ENCODE peak calls at places on chromosomes 7 and 10, in eight cellular contexts. One of them, this sample, is unnamed. For H3K9me3, the result is how much of the 10 kb centered on the place peaks cover.

GRCh38 chr7:66281678-66282593 is 76.8 kb downstream of the TPST1 start:
- DNase-seq in pancreas: no peak
- DNase-seq in HCT116: peak
- DNase-seq in PC-3: peak
- DNase-seq in heart left ventricle: peak
- DNase-seq in adrenal gland: peak
- DNase-seq in left ventricle myocardium inferior: no peak
- DNase-seq in Panc1: no peak
- DNase-seq in this sample: no peak

GRCh38 chr7:2754086-2754485 is 66.1 kb downstream of the AMZ1 start:
- DNase-seq in heart left ventricle: no peak
- DNase-seq in adrenal gland: no peak
- DNase-seq in PC-3: no peak
- DNase-seq in left ventricle myocardium inferior: no peak
- DNase-seq in HCT116: no peak
- DNase-seq in pancreas: no peak
- DNase-seq in Panc1: no peak
- DNase-seq in this sample: no peak

GRCh38 chr10:2944788-2945187 is 122.6 kb upstream of the PFKP start:
- DNase-seq in PC-3: no peak
- DNase-seq in heart left ventricle: no peak
- DNase-seq in pancreas: no peak
- DNase-seq in HCT116: no peak
- DNase-seq in adrenal gland: no peak
- DNase-seq in left ventricle myocardium inferior: no peak
- DNase-seq in Panc1: no peak
- DNase-seq in this sample: no peak

GRCh38 chr10:112039823-112040222 is 143.7 kb downstream of the GPAM start:
- DNase-seq in pancreas: no peak
- DNase-seq in left ventricle myocardium inferior: no peak
- DNase-seq in heart left ventricle: no peak
- DNase-seq in PC-3: no peak
- DNase-seq in Panc1: no peak
- DNase-seq in HCT116: no peak
- DNase-seq in adrenal gland: no peak
- DNase-seq in this sample: no peak

GRCh38 chr7:76047305-76047810 is 442 bp downstream of the STYXL1 start:
- DNase-seq in pancreas: no peak
- DNase-seq in Panc1: no peak
- DNase-seq in PC-3: no peak
- DNase-seq in heart left ventricle: no peak
- DNase-seq in left ventricle myocardium inferior: no peak
- DNase-seq in HCT116: no peak
- DNase-seq in adrenal gland: peak
- DNase-seq in this sample: peak

GRCh38 chr10:14592566-14592965 is 182.1 kb downstream of the FAM107B start:
- DNase-seq in adrenal gland: no peak
- DNase-seq in pancreas: no peak
- DNase-seq in left ventricle myocardium inferior: no peak
- DNase-seq in HCT116: no peak
- DNase-seq in PC-3: no peak
- DNase-seq in heart left ventricle: no peak
- DNase-seq in Panc1: no peak
- DNase-seq in this sample: no peak

GRCh38 chr7:40354736-40355135 is 219.9 kb downstream of the SUGCT start:
- DNase-seq in left ventricle myocardium inferior: no peak
- DNase-seq in Panc1: no peak
- DNase-seq in adrenal gland: no peak
- DNase-seq in PC-3: no peak
- DNase-seq in heart left ventricle: no peak
- DNase-seq in pancreas: no peak
- DNase-seq in HCT116: no peak
- DNase-seq in this sample: no peak

GRCh38 chr10:130808686-130809085 is 502.8 kb downstream of the TCERG1L start:
- DNase-seq in PC-3: no peak
- DNase-seq in pancreas: no peak
- DNase-seq in Panc1: no peak
- DNase-seq in left ventricle myocardium inferior: no peak
- DNase-seq in HCT116: no peak
- DNase-seq in heart left ventricle: no peak
- DNase-seq in adrenal gland: no peak
- DNase-seq in this sample: no peak

GRCh38 chr7:155483868-155484325 is 26.0 kb downstream of the EN2 start:
- DNase-seq in Panc1: no peak
- DNase-seq in HCT116: no peak
- DNase-seq in pancreas: peak
- DNase-seq in heart left ventricle: no peak
- DNase-seq in left ventricle myocardium inferior: peak
- DNase-seq in adrenal gland: no peak
- DNase-seq in PC-3: no peak
- DNase-seq in this sample: no peak

GRCh38 chr10:121089434-121089833 is 238.3 kb downstream of the WDR11 start:
- DNase-seq in left ventricle myocardium inferior: no peak
- DNase-seq in HCT116: no peak
- DNase-seq in heart left ventricle: no peak
- DNase-seq in adrenal gland: no peak
- DNase-seq in PC-3: no peak
- DNase-seq in Panc1: no peak
- DNase-seq in pancreas: no peak
- DNase-seq in this sample: no peak

GRCh38 chr10:16787361-16787791 is 29.8 kb downstream of the RSU1 start:
- DNase-seq in Panc1: no peak
- DNase-seq in heart left ventricle: no peak
- DNase-seq in pancreas: no peak
- DNase-seq in HCT116: no peak
- DNase-seq in left ventricle myocardium inferior: no peak
- DNase-seq in adrenal gland: no peak
- DNase-seq in PC-3: no peak
- DNase-seq in this sample: no peak

DNA sequence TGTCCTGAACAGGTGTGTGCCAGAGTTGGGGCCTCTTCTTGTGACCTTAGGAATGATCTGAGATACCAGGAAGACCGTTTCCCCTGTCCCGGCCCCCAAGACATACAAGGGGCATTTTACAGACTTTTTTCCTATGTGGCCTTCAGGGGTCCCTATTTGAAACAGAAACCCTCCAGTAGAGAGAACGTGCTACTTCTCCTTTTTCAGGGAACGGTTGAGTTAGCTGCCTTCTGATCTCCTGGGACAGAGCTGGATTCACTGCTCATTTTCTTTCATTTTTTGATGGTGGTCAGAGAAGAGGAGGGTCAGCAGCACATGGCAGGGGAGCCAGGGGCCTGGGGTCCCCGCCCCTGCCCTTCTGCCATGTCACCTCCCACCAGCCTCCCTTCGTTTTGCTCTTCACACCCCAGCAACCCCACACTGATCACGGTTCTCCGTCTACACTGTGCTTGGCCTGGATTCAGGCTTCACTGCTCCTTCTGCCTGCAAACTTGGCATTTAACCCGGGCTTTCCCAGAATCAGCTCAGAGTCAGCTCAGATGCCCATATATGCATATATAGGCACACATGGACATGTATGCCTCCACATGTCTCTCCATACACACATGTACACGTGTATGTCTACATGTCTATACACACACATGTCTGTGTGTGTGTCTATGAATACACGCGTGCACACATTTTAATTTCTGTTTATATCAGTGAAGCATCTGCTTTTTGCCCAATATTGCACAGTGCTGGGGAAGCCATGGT is 138.0 kb upstream of the BTBD16 start:
- DNase-seq in HCT116: no peak
- DNase-seq in left ventricle myocardium inferior: no peak
- DNase-seq in heart left ventricle: no peak
- DNase-seq in pancreas: no peak
- DNase-seq in PC-3: no peak
- DNase-seq in adrenal gland: no peak
- DNase-seq in Panc1: no peak
- DNase-seq in this sample: no peak
- TF ChIP-seq CTCF in HCT116: no peak
- TF ChIP-seq CTCF in left ventricle myocardium inferior: no peak
- TF ChIP-seq CTCF in heart left ventricle: no peak
- TF ChIP-seq CTCF in pancreas: no peak
- TF ChIP-seq CTCF in PC-3: no peak
- TF ChIP-seq CTCF in adrenal gland: no peak
- TF ChIP-seq CTCF in Panc1: no peak
- TF ChIP-seq CTCF in this sample: no peak

GRCh38 chr7:45922810-45923209 is 1.7 kb upstream of the IGFBP3 start:
- DNase-seq in PC-3: peak
- DNase-seq in pancreas: no peak
- DNase-seq in HCT116: no peak
- DNase-seq in left ventricle myocardium inferior: no peak
- DNase-seq in Panc1: no peak
- DNase-seq in adrenal gland: no peak
- DNase-seq in heart left ventricle: peak
- DNase-seq in this sample: no peak
- H3K4me3 ChIP-seq in PC-3: peak
- H3K4me3 ChIP-seq in pancreas: no peak
- H3K4me3 ChIP-seq in HCT116: no peak
- H3K4me3 ChIP-seq in left ventricle myocardium inferior: peak
- H3K4me3 ChIP-seq in Panc1: peak
- H3K4me3 ChIP-seq in adrenal gland: no peak
- H3K4me3 ChIP-seq in heart left ventricle: peak
- H3K4me3 ChIP-seq in this sample: no peak

DNA sequence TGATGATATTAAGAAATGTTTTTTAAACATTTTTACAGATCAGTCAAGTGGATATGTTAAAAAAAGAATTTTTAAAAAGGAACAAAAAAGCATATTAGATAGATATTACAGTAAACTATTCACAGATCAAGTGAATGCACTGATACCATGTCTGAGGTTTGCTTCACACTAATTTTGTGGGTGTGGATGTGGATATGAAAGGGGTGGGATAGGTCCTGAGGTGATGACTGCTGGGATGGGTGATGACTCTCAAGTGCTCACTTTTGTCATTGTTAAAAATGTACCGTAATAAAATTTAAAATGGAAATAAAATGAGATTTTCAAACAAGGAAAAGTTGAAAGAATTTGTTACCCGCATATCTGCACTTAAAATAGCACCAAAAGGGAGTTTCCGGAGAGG is 54.1 kb downstream of the AGMO start:
- DNase-seq in pancreas: no peak
- DNase-seq in heart left ventricle: no peak
- DNase-seq in left ventricle myocardium inferior: no peak
- DNase-seq in adrenal gland: no peak
- DNase-seq in PC-3: no peak
- DNase-seq in Panc1: no peak
- DNase-seq in HCT116: no peak
- DNase-seq in this sample: no peak
- H3K9me3 ChIP-seq in pancreas: under half
- H3K9me3 ChIP-seq in heart left ventricle: under half
- H3K9me3 ChIP-seq in left ventricle myocardium inferior: under half
- H3K9me3 ChIP-seq in adrenal gland: under half
- H3K9me3 ChIP-seq in PC-3: under half
- H3K9me3 ChIP-seq in Panc1: under half
- H3K9me3 ChIP-seq in HCT116: under half
- H3K9me3 ChIP-seq in this sample: under half

DNA sequence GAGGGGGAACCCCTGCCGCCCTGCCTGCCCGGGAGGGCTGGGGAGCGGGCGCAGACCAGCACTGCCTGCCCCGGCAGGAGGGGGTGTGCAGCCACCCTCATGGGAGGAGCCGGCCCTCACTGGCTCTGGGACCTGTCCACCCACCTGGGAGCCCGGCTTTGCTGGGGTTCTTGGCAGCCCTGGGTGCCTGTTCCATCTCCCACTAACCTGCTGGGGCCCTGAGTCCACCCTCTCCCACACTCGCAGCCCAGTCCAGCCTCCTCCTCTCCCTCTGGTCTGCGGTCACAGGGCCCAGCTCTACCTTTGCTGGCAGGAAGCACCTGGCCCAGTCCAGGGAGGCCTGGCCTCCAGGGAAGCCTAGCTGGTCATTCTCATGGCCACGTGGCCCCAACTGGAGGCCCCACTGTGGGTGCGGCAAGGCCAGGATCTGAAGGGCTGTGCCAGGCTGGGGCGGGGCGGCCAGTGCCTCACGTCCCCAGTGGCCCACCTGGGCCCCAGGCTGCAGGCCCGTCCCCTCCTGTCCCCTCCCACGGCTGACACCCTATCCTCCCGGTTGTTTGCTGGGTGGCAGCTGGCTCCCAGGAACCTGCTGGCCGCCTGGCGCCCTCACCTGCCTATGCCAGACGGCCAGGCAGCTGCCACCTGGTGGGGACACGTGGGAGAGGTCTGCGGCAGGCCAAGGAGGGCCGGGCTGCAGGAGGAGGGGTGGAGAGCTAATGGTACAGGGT is at the start of gene TMEM184A:
- DNase-seq in PC-3: peak
- DNase-seq in adrenal gland: peak
- DNase-seq in pancreas: peak
- DNase-seq in heart left ventricle: no peak
- DNase-seq in HCT116: peak
- DNase-seq in left ventricle myocardium inferior: no peak
- DNase-seq in Panc1: no peak
- DNase-seq in this sample: peak
- TF ChIP-seq CTCF in PC-3: peak
- TF ChIP-seq CTCF in adrenal gland: no peak
- TF ChIP-seq CTCF in pancreas: peak
- TF ChIP-seq CTCF in heart left ventricle: peak
- TF ChIP-seq CTCF in HCT116: no peak
- TF ChIP-seq CTCF in left ventricle myocardium inferior: peak
- TF ChIP-seq CTCF in Panc1: peak
- TF ChIP-seq CTCF in this sample: peak

DNA sequence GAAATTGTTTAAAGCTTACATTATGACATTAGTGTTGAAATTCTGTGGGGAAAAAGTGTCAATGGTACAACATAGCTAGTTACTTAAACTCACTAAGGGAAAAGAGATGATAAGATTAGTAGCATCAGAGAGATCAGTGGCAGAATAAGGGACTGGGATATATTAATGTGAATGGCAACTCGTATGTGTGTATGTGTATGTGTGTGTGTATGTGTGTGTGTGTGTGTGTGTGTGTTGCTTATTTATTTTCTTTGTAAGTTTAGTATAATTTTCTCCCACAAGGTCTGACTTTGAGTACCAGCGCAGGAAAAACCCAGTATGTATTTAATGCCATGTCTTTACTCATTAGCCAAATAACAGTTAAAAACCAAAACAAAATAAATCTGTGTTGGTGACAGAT is 256.1 kb downstream of the ARHGAP21 start:
- DNase-seq in pancreas: no peak
- DNase-seq in adrenal gland: no peak
- DNase-seq in HCT116: no peak
- DNase-seq in heart left ventricle: no peak
- DNase-seq in Panc1: no peak
- DNase-seq in left ventricle myocardium inferior: no peak
- DNase-seq in PC-3: no peak
- DNase-seq in this sample: no peak
- H3K4me3 ChIP-seq in pancreas: no peak
- H3K4me3 ChIP-seq in adrenal gland: no peak
- H3K4me3 ChIP-seq in HCT116: no peak
- H3K4me3 ChIP-seq in heart left ventricle: no peak
- H3K4me3 ChIP-seq in Panc1: peak
- H3K4me3 ChIP-seq in left ventricle myocardium inferior: no peak
- H3K4me3 ChIP-seq in PC-3: peak
- H3K4me3 ChIP-seq in this sample: peak